ENCODE peak calls at places on chromosomes 16 and 17, in seven cellular contexts. P, O, K, A, L, G and W are unnamed samples.

GRCh38 chr17:38897671-38898290 is 27.6 kb upstream of the LASP1NB start:
- DNase-seq in P (no peak), O (no peak), K (no peak), A (no peak), L (no peak), G (no peak), W (no peak)

GRCh38 chr17:35973333-35974260 is 7.7 kb downstream of the CCL16 start:
- DNase-seq in P (peak; percentile 20), O (no peak), K (no peak), A (no peak), L (peak; percentile 29), G (peak; percentile 22), W (no peak)

GRCh38 chr16:84975066-84975465 is 36.3 kb downstream of the ZDHHC7 start:
- DNase-seq in P (no peak), O (no peak), K (peak; percentile 57), A (no peak), L (no peak), G (no peak), W (no peak)

GRCh38 chr17:67801626-67802175 is 23.6 kb upstream of the BPTF start:
- DNase-seq in P (no peak), O (no peak), K (no peak), A (no peak), L (no peak), G (no peak), W (no peak)

GRCh38 chr17:78185981-78186688 is 717 bp downstream of the TK1 start:
- DNase-seq in P (peak; percentile 87), O (no peak), K (peak; percentile 85), A (no peak), L (peak; percentile 64), G (no peak), W (peak; percentile 43)

GRCh38 chr17:66947311-66947710 is 17.2 kb upstream of the CACNG4 start:
- DNase-seq in P (no peak), O (no peak), K (no peak), A (no peak), L (no peak), G (no peak), W (no peak)

GRCh38 chr16:83305092-83305491 is 502.7 kb upstream of the HSBP1 start:
- DNase-seq in P (no peak), O (no peak), K (no peak), A (no peak), L (no peak), G (no peak), W (no peak)

GRCh38 chr17:62657664-62658063 is 30.2 kb downstream of the MRC2 start:
- DNase-seq in P (no peak), O (no peak), K (no peak), A (no peak), L (no peak), G (no peak), W (no peak)

GRCh38 chr16:83561876-83562275 is 245.9 kb upstream of the HSBP1 start:
- DNase-seq in P (no peak), O (no peak), K (no peak), A (no peak), L (no peak), G (no peak), W (no peak)

GRCh38 chr16:81251871-81252270 is 13.4 kb downstream of the BCO1 start:
- DNase-seq in P (peak; percentile 73), O (no peak), K (no peak), A (no peak), L (no peak), G (no peak), W (no peak)

GRCh38 chr17:2691069-2691871 is 20.3 kb downstream of the CLUH start:
- DNase-seq in P (peak; percentile 38), O (no peak), K (peak; percentile 73), A (no peak), L (no peak), G (peak; percentile 12), W (no peak)

GRCh38 chr17:3989156-3989886 is 25.1 kb upstream of the ATP2A3 start:
- DNase-seq in P (no peak), O (no peak), K (no peak), A (no peak), L (no peak), G (no peak), W (no peak)

GRCh38 chr16:85473909-85474640 is 139.0 kb upstream of the GSE1 start:
- DNase-seq in P (no peak), O (peak; percentile 52), K (peak; percentile 76), A (no peak), L (no peak), G (no peak), W (no peak)

GRCh38 chr16:85613609-85614337 is 651 bp downstream of the GSE1 start:
- DNase-seq in P (no peak), O (peak; percentile 58), K (peak; percentile 89), A (no peak), L (peak; percentile 83), G (peak; percentile 69), W (peak; percentile 76)

GRCh38 chr17:4480929-4481898 is 17.5 kb upstream of the SPNS2 start:
- DNase-seq in P (no peak), O (no peak), K (no peak), A (peak; percentile 18), L (no peak), G (no peak), W (no peak)

GRCh38 chr17:42431758-42432161 is 8.7 kb upstream of the CAVIN1 start:
- DNase-seq in P (no peak), O (no peak), K (no peak), A (no peak), L (no peak), G (no peak), W (no peak)

GRCh38 chr17:74262601-74263000 is 11.4 kb upstream of the DNAI2 start:
- DNase-seq in P (no peak), O (no peak), K (no peak), A (no peak), L (no peak), G (no peak), W (no peak)

GRCh38 chr16:84995666-84996065 is 15.7 kb downstream of the ZDHHC7 start:
- DNase-seq in P (no peak), O (no peak), K (no peak), A (peak; percentile 19), L (peak; percentile 2), G (no peak), W (no peak)

GRCh38 chr16:84056933-84057332 is 14.3 kb upstream of the SLC38A8 start:
- DNase-seq in P (no peak), O (peak; percentile 1), K (peak; percentile 36), A (no peak), L (peak; percentile 55), G (no peak), W (no peak)

GRCh38 chr16:11138026-11138768 is 117.8 kb downstream of the SOCS1 start:
- DNase-seq in P (no peak), O (no peak), K (no peak), A (no peak), L (no peak), G (no peak), W (no peak)

GRCh38 chr16:11139624-11140375 is 116.2 kb downstream of the SOCS1 start:
- DNase-seq in P (no peak), O (no peak), K (no peak), A (peak; percentile 35), L (no peak), G (no peak), W (no peak)

GRCh38 chr16:11140466-11140865 is 115.5 kb downstream of the SOCS1 start:
- DNase-seq in P (no peak), O (no peak), K (no peak), A (no peak), L (no peak), G (no peak), W (no peak)

GRCh38 chr16:11140867-11141266 is 115.1 kb downstream of the SOCS1 start:
- DNase-seq in P (no peak), O (no peak), K (no peak), A (no peak), L (peak; percentile 67), G (no peak), W (no peak)

GRCh38 chr16:11138769-11139623 is 117.0 kb downstream of the SOCS1 start:
- DNase-seq in P (no peak), O (no peak), K (no peak), A (no peak), L (no peak), G (no peak), W (no peak)
- H3K27ac ChIP-seq in P (no peak overlapping the region), O (no peak overlapping the region), K (no peak overlapping the region), A (no peak overlapping the region), L (no peak overlapping the region), G (no peak overlapping the region), W (peak overlapping the region; percentile 50)

DNA sequence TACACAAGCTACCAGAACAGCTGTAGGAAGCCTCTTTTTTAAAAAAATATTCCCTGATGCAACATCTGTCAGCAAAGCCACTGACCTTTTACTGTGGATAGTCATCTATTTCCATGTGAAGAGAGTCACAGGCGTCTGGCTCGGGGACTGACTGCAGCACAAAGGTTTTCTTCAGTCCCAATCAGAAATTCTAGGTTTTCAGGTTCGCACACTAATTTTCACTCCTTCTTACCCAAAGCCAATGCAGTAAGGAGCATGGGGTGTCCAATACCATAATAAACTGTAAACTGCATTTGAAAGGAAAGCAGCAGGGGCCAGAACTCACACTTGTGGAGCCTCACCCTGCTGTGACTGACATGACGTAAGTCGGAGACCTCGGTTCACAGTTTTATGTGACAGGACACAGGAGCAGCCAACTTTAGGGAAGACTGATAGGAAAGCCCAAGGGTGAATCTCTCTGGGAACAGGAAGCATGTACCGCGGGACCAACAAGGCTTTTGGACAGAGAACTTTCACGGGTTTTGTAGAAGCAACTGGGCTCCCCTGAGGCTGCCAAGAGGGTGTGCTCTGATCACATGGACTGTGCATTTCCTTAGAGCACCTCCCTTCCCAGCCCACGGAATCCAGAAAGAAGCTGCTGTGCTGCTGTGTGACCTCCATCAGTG is 9.1 kb upstream of the TMEM100 start:
- DNase-seq in P (no peak), O (peak; percentile 61), K (no peak), A (no peak), L (peak; percentile 85), G (no peak), W (peak; percentile 81)
- H3K4me3 ChIP-seq in P (no peak overlapping the region), O (no peak overlapping the region), K (no peak overlapping the region), A (no peak overlapping the region), L (peak overlapping the region; percentile 38), G (no peak overlapping the region), W (peak overlapping the region; percentile 60)

DNA sequence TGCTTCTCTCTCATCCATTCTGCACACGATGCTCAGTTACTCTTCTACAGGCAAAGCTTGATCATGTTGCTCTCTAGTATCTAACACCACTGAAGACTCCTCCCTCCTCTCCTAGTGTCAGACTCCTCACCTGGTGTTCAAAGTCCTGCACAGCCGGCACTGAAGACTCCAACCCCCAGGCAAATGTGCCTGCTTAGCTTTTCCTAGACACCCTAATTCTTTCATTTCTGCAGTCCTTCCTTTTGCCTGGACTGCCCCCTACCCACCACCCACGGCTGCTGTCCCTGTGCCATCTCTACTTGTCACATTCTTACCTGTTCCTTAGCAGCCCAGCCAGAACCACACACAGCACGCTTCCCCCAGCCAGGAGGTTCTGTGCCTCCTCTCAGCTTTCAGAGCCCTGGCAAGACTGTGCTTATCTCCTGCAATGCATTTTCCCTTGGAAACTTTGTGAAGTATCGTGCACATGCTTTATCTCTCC is 6.0 kb downstream of the TMEM238L start:
- DNase-seq in P (no peak), O (no peak), K (no peak), A (no peak), L (no peak), G (no peak), W (no peak)
- H3K4me1 ChIP-seq in P (no peaks in the 10 kb centered on the region), O (no peaks in the 10 kb centered on the region), K (no peaks in the 10 kb centered on the region), A (no peaks in the 10 kb centered on the region), L (peaks cover 5% of the 10 kb centered on the region), G (peaks cover 29% of the 10 kb centered on the region), W (peaks cover 11% of the 10 kb centered on the region)

DNA sequence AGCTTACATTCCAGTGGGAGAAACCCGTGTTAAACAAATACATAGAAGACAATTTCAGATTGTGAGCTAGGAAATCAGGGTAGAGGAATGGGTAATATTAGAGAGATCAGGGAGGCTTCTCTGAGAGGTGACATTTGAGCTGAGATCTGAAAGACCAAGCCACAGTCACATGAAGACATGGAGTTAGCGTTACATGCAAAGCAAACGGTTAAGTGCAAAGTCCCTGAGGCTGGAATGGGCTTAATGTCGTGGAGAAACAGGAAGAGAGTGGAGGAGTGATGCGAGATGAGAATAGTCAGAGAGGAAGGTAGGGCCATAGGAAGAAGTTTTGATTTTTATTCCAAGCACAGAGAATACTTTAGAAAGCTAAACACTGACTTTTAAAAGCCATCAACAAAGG is 246.1 kb downstream of the IRX3 start:
- DNase-seq in P (no peak), O (no peak), K (no peak), A (no peak), L (no peak), G (no peak), W (no peak)
- H3K27ac ChIP-seq in P (no peak overlapping the region), O (no peak overlapping the region), K (no peak overlapping the region), A (no peak overlapping the region), L (no peak overlapping the region), G (no peak overlapping the region), W (no peak overlapping the region)